ENCODE peak calls at places on chromosomes 11 and 22, in four cellular contexts. W is GM12891, L is uterus, D is transverse colon. E is an unnamed sample.

GRCh38 chr11:61162092-61162935 is 1.1 kb upstream of the VPS37C start:
- DNase-seq in W (no peak), L (no peak), D (peak; percentile 47), E (peak; percentile 53)

GRCh38 chr22:46149493-46149997 is 781 bp upstream of the PPARA start:
- DNase-seq in D (peak; percentile 79), W (no peak), L (peak; percentile 53), E (peak; percentile 29)

GRCh38 chr11:1674879-1675235 is 22.1 kb upstream of the KRTAP5-6 start:
- DNase-seq in W (no peak), L (no peak), D (no peak), E (no peak)

GRCh38 chr11:34027516-34028406 is 23.8 kb upstream of the CAPRIN1 start:
- DNase-seq in W (no peak), D (peak; percentile 74), L (no peak), E (no peak)

GRCh38 chr22:36162127-36163034 is 1.8 kb upstream of the APOL3 start:
- DNase-seq in L (no peak), W (no peak), D (no peak), E (no peak)

GRCh38 chr11:294795-295194 is 4.5 kb downstream of the IFITM5 start:
- DNase-seq in W (no peak), D (no peak), L (peak; percentile 16), E (no peak)

GRCh38 chr11:133821776-133822175 is 23.5 kb downstream of the SPATA19 start:
- DNase-seq in W (peak; percentile 69), L (no peak), D (peak; percentile 20), E (peak; percentile 42)

GRCh38 chr11:952406-953385 is 27.0 kb downstream of the AP2A2 start:
- DNase-seq in D (peak; percentile 73), W (no peak), L (no peak), E (no peak)

GRCh38 chr22:17706451-17706900 is 67.8 kb downstream of the BID start:
- DNase-seq in D (peak; percentile 54), L (peak; percentile 32), W (peak; percentile 35), E (peak; percentile 49)

GRCh38 chr11:128231845-128232410 is 355.4 kb downstream of the ETS1 start:
- DNase-seq in D (no peak), W (no peak), L (no peak), E (no peak)

GRCh38 chr11:71268706-71269321 is 16.4 kb upstream of the SHANK2 start:
- DNase-seq in D (no peak), W (no peak), L (no peak), E (no peak)

GRCh38 chr22:47918276-47918928 is 1156.0 kb downstream of the TBC1D22A start:
- DNase-seq in L (no peak), W (peak; percentile 16), D (peak; percentile 29), E (no peak)

GRCh38 chr22:39098026-39098425 is 982 bp downstream of the APOBEC3H start:
- DNase-seq in L (no peak), D (no peak), W (no peak), E (no peak)

GRCh38 chr11:97772696-97773095 is 1248.1 kb upstream of the CNTN5 start:
- DNase-seq in D (no peak), L (no peak), W (no peak), E (no peak)

GRCh38 chr11:119759324-119759723 is 30.3 kb upstream of the NECTIN1 start:
- DNase-seq in W (no peak), L (no peak), D (no peak), E (peak; percentile 55)

GRCh38 chr11:3228445-3228829 is 3.8 kb downstream of the MRGPRE start:
- DNase-seq in L (no peak), D (no peak), W (no peak), E (no peak)

GRCh38 chr11:34907934-34908593 is 8.1 kb downstream of the APIP start:
- DNase-seq in W (no peak), D (no peak), L (no peak), E (no peak)

GRCh38 chr11:99244613-99245012 is 223.9 kb downstream of the CNTN5 start:
- DNase-seq in W (no peak), D (no peak), L (no peak), E (no peak)

GRCh38 chr11:130418756-130419155 is 9.7 kb downstream of the ADAMTS8 start:
- DNase-seq in D (no peak), L (no peak), W (no peak), E (no peak)

GRCh38 chr22:47837703-47838102 is 1075.3 kb downstream of the TBC1D22A start:
- DNase-seq in W (no peak), L (no peak), D (no peak), E (peak; percentile 10)

GRCh38 chr11:82046778-82047177 is 686.9 kb downstream of the FAM181B start:
- DNase-seq in L (no peak), D (no peak), W (no peak), E (no peak)

GRCh38 chr11:101127348-101127698 is 2.3 kb downstream of the PGR start:
- DNase-seq in W (no peak), L (peak; percentile 32), D (peak; percentile 26), E (no peak)

GRCh38 chr11:19670030-19670761 is 42.4 kb upstream of the NAV2 start:
- DNase-seq in W (no peak), D (no peak), L (peak; percentile 38), E (peak; percentile 33)

GRCh38 chr22:50626314-50626855 is 1.6 kb downstream of the ARSA start:
- DNase-seq in D (no peak), W (no peak), L (no peak), E (no peak)

GRCh38 chr22:50628543-50629134 is 687 bp upstream of the ARSA start:
- DNase-seq in L (peak; percentile 15), W (no peak), D (no peak), E (no peak)

GRCh38 chr22:50627452-50627913 is 469 bp downstream of the ARSA start:
- DNase-seq in D (peak; percentile 31), L (peak; percentile 38), W (no peak), E (no peak)

GRCh38 chr22:50626856-50627451 is 998 bp downstream of the ARSA start:
- DNase-seq in D (peak; percentile 18), W (no peak), L (no peak), E (no peak)

GRCh38 chr22:50627914-50628542 is at the start of gene ARSA:
- DNase-seq in W (peak; percentile 82), D (peak; percentile 86), L (peak; percentile 81), E (no peak)
- TF ChIP-seq POLR2A in W (no peak), D (peak; percentile 60), L (peak; percentile 47), E (peak; percentile 48)

GRCh38 chr22:40636380-40637180 is at the start of gene MRTFA:
- DNase-seq in L (peak; percentile 100), D (peak; percentile 100), W (peak; percentile 86), E (peak; percentile 76)

GRCh38 chr22:40635008-40635939 is 1.2 kb downstream of the MRTFA start:
- DNase-seq in W (no peak), D (no peak), L (peak; percentile 48), E (no peak)

GRCh38 chr22:40638261-40638660 is 1.7 kb upstream of the MRTFA start:
- DNase-seq in D (no peak), W (no peak), L (no peak), E (no peak)

GRCh38 chr22:40635940-40636379 is 559 bp downstream of the MRTFA start:
- DNase-seq in L (no peak), D (peak; percentile 33), W (no peak), E (no peak)

DNA sequence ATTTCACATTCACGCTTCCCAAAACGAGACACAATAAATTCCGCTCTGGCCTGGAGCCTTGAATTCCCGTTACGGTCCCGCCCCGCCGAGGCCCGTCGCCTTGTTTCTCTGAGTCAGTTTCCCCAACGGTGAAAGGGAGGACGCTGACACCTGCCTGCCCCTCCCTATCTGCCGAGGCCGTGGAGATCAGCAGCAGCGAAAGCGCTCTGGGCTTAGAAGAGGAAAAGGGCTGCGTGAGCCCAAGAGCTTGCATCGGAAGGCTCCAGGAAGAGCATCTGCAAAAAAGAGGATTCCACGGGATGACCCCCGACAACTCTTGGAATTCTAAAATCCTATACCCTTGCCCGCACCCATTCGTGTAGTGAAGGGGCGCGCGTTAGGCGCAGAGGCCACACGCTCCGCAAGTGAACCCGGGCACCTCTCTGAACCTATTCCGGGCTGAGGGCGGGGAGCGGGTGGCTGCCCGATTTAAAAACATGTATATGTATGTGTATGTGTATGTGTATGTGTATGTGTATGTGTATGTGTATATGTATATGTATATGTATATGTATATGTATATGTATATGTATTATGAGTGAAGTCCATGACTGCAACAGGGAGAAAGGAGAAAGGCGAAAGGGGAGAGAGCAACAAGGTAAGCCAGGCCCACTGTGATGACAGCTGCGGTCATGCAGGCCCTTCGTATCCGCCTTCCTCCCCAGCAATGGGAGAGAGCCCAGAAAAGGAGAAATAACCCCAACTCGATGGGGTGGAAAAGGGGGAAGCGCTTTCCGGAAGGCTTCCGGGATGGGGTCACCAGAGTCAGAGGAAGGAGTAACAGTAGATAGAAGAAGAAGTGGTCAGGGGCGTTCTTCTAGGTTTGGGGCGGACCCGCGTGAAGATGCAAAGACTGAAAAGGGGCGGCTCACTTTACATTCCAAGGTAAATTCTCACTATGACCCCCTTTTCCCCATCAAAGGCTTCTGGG is 947 bp upstream of the MRTFA start:
- DNase-seq in W (no peak), L (no peak), D (peak; percentile 70), E (no peak)
- TF ChIP-seq POLR2A in W (no peak), L (no peak), D (no peak), E (no peak)

GRCh38 chr22:50298937-50299656 is 8.3 kb downstream of the PLXNB2 start:
- DNase-seq in D (no peak), L (no peak), W (no peak), E (no peak)

GRCh38 chr22:50300620-50301257 is 6.7 kb downstream of the PLXNB2 start:
- DNase-seq in L (no peak), D (no peak), W (no peak), E (no peak)

GRCh38 chr22:50298266-50298637 is 9.2 kb downstream of the PLXNB2 start:
- DNase-seq in D (no peak), W (no peak), L (no peak), E (no peak)

GRCh38 chr22:50301581-50301991 is 5.9 kb downstream of the PLXNB2 start:
- DNase-seq in D (peak; percentile 45), W (no peak), L (no peak), E (no peak)

DNA sequence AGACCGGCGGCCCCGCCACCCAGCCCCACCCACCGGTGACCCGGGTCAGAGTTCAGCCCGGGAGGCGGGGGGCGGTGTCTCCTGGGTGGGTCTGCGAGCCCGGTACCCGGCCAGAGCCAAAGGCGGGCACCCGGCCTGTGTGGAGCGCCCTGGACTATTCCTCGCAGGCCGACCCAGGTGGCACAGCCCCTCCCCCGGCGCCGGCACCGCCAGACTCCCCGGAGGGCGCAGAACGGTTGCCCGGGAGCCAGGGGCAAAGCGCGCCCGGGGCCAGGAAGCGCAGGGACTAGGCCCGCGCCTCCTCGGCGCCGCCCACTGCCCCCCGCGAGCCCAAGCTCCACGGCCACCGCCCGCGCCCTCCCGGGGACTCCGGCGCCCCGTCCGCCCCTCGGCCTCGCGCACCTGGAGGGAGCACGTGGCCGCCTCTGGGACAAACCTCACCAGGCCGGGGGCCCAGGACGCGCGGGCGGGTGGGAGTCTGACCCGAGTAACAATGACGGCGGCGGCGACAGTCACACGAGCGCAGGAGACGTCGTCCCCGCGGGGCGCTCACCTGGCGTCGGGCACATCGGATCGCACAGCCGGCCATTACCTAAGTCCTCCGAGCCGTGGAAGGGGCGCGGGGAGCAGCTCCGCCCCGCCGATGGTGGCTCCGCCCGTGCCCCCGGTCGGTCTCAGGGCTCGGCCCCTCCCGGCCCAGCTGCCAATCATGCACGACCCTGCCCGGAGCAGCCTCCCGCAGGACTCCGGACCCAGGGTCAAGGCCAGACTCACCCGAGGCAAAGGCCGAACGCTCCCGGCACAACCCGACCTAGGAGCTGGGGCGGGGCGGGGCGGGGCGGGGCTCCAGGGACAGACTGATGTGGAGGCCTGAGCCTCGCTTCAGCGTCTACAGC is 7.5 kb downstream of the PLXNB2 start:
- DNase-seq in L (no peak), D (peak; percentile 88), W (no peak), E (no peak)
- TF ChIP-seq POLR2A in L (no peak), D (no peak), W (no peak), E (no peak)

GRCh38 chr22:23077627-23078461 is 7.5 kb downstream of the GNAZ start:
- DNase-seq in D (no peak), W (no peak), L (no peak), E (no peak)
- TF ChIP-seq POLR2A in D (no peak), W (no peak), L (no peak), E (no peak)

GRCh38 chr11:46127150-46127638 is 5.9 kb upstream of the PHF21A start:
- DNase-seq in W (peak; percentile 50), L (no peak), D (peak; percentile 47), E (peak; percentile 93)
- TF ChIP-seq POLR2A in W (no peak), L (no peak), D (no peak), E (no peak)